ENCODE peak calls at places on chromosomes 5 and 9, in seven cellular contexts. V, L, Z, I, G, K and U are unnamed samples.

GRCh38 chr5:6195711-6196358 is 182.5 kb downstream of the MED10 start:
- DNase-seq in V (no peak), L (no peak), Z (no peak), I (no peak), G (no peak), K (no peak), U (no peak)

GRCh38 chr5:1298723-1299510 is 4.0 kb upstream of the TERT start:
- DNase-seq in V (peak; percentile 70), L (no peak), Z (no peak), I (no peak), G (peak; percentile 62), K (no peak), U (no peak)

GRCh38 chr5:149141957-149142851 is 911 bp downstream of the ABLIM3 start:
- DNase-seq in V (no peak), L (no peak), Z (no peak), I (no peak), G (no peak), K (no peak), U (peak; percentile 36)

GRCh38 chr5:55597014-55597981 is 62.5 kb upstream of the PLPP1 start:
- DNase-seq in V (peak; percentile 80), L (no peak), Z (peak; percentile 60), I (no peak), G (no peak), K (no peak), U (peak; percentile 55)

GRCh38 chr5:149640350-149640999 is 59.2 kb downstream of the ARHGEF37 start:
- DNase-seq in V (no peak), L (no peak), Z (no peak), I (no peak), G (no peak), K (no peak), U (no peak)

GRCh38 chr5:177431317-177432142 is 5.1 kb downstream of the GRK6 start:
- DNase-seq in V (peak; percentile 77), L (peak; percentile 73), Z (no peak), I (peak; percentile 91), G (peak; percentile 74), K (no peak), U (peak; percentile 36)

GRCh38 chr5:17803976-17804375 is 169.7 kb downstream of the TAF11L14 start:
- DNase-seq in V (no peak), L (no peak), Z (no peak), I (no peak), G (no peak), K (no peak), U (no peak)

GRCh38 chr5:14406554-14406849 is 175.1 kb upstream of the OTULINL start:
- DNase-seq in V (no peak), L (no peak), Z (no peak), I (no peak), G (no peak), K (peak; percentile 59), U (no peak)

GRCh38 chr9:96514108-96514824 is 64.3 kb downstream of the HABP4 start:
- DNase-seq in V (no peak), L (no peak), Z (no peak), I (no peak), G (no peak), K (no peak), U (no peak)

GRCh38 chr9:130530932-130531331 is 48.4 kb upstream of the FUBP3 start:
- DNase-seq in V (no peak), L (no peak), Z (no peak), I (no peak), G (no peak), K (no peak), U (peak; percentile 72)

GRCh38 chr5:55101556-55102276 is 730 bp upstream of the GZMA start:
- DNase-seq in V (no peak), L (no peak), Z (no peak), I (no peak), G (no peak), K (no peak), U (no peak)

GRCh38 chr9:120538339-120538738 is 41.6 kb downstream of the CDK5RAP2 start:
- DNase-seq in V (no peak), L (no peak), Z (no peak), I (no peak), G (no peak), K (no peak), U (no peak)

GRCh38 chr5:90709323-90710148 is 150.9 kb downstream of the ADGRV1 start:
- DNase-seq in V (no peak), L (no peak), Z (peak; percentile 29), I (peak; percentile 6), G (no peak), K (peak; percentile 22), U (no peak)

GRCh38 chr5:115455241-115455640 is 89.3 kb downstream of the FEM1C start:
- DNase-seq in V (no peak), L (no peak), Z (no peak), I (no peak), G (no peak), K (no peak), U (no peak)

GRCh38 chr9:7656648-7657047 is 142.9 kb downstream of the DMAC1 start:
- DNase-seq in V (no peak), L (no peak), Z (peak; percentile 46), I (no peak), G (no peak), K (no peak), U (no peak)

GRCh38 chr9:3692606-3693005 is 166.8 kb upstream of the RFX3 start:
- DNase-seq in V (no peak), L (no peak), Z (no peak), I (no peak), G (no peak), K (no peak), U (no peak)

GRCh38 chr5:35239476-35239875 is 9.2 kb upstream of the PRLR start:
- DNase-seq in V (no peak), L (no peak), Z (no peak), I (no peak), G (no peak), K (no peak), U (no peak)

GRCh38 chr5:44002381-44002901 is 386.8 kb downstream of the FGF10 start:
- DNase-seq in V (no peak), L (no peak), Z (no peak), I (no peak), G (no peak), K (peak; percentile 81), U (no peak)

GRCh38 chr5:176441921-176442323 is 6.3 kb upstream of the FAF2 start:
- DNase-seq in V (no peak), L (no peak), Z (no peak), I (no peak), G (no peak), K (no peak), U (no peak)

GRCh38 chr5:34499001-34499734 is 157.0 kb upstream of the RAI14 start:
- DNase-seq in V (no peak), L (peak; percentile 18), Z (no peak), I (no peak), G (no peak), K (peak; percentile 66), U (no peak)

GRCh38 chr9:137272241-137273094 is 5.1 kb upstream of the TOR4A start:
- DNase-seq in V (no peak), L (no peak), Z (no peak), I (no peak), G (no peak), K (no peak), U (no peak)
- H3K27ac ChIP-seq in V (no peak overlapping the region), L (no peak overlapping the region), Z (no peak overlapping the region), I (no peak overlapping the region), G (no peak overlapping the region), K (no peak overlapping the region), U (peak overlapping the region; percentile 73)

GRCh38 chr9:84670106-84670800 is 724 bp downstream of the NTRK2 start:
- DNase-seq in V (peak; percentile 86), L (no peak), Z (no peak), I (no peak), G (peak; percentile 83), K (no peak), U (peak; percentile 30)
- H3K4me3 ChIP-seq in V (peak overlapping the region; percentile 27), L (no peak overlapping the region), Z (peak overlapping the region; percentile 29), I (no peak overlapping the region), G (peak overlapping the region; percentile 88), K (no peak overlapping the region), U (peak overlapping the region; percentile 69)

GRCh38 chr5:119355244-119355635 is 579 bp upstream of the TNFAIP8 start:
- DNase-seq in V (no peak), L (peak; percentile 45), Z (no peak), I (no peak), G (no peak), K (no peak), U (no peak)
- H3K27ac ChIP-seq in V (no peak overlapping the region), L (no peak overlapping the region), Z (peak overlapping the region; percentile 72), I (peak overlapping the region; percentile 91), G (peak overlapping the region; percentile 81), K (no peak overlapping the region), U (peak overlapping the region; percentile 68)

GRCh38 chr5:79236364-79236969 is 536 bp downstream of the JMY start:
- DNase-seq in V (peak; percentile 78), L (peak; percentile 32), Z (peak; percentile 32), I (peak; percentile 51), G (no peak), K (no peak), U (peak; percentile 22)

GRCh38 chr5:79235578-79236363 is at the start of gene JMY:
- DNase-seq in V (peak; percentile 95), L (peak; percentile 84), Z (peak; percentile 88), I (peak; percentile 87), G (peak; percentile 88), K (no peak), U (peak; percentile 89)

GRCh38 chr5:79236970-79237734 is 1.2 kb downstream of the JMY start:
- DNase-seq in V (no peak), L (peak; percentile 31), Z (peak; percentile 60), I (peak; percentile 54), G (no peak), K (no peak), U (peak; percentile 24)

GRCh38 chr5:79240561-79240960 is 4.6 kb downstream of the JMY start:
- DNase-seq in V (no peak), L (no peak), Z (no peak), I (no peak), G (no peak), K (no peak), U (no peak)

DNA sequence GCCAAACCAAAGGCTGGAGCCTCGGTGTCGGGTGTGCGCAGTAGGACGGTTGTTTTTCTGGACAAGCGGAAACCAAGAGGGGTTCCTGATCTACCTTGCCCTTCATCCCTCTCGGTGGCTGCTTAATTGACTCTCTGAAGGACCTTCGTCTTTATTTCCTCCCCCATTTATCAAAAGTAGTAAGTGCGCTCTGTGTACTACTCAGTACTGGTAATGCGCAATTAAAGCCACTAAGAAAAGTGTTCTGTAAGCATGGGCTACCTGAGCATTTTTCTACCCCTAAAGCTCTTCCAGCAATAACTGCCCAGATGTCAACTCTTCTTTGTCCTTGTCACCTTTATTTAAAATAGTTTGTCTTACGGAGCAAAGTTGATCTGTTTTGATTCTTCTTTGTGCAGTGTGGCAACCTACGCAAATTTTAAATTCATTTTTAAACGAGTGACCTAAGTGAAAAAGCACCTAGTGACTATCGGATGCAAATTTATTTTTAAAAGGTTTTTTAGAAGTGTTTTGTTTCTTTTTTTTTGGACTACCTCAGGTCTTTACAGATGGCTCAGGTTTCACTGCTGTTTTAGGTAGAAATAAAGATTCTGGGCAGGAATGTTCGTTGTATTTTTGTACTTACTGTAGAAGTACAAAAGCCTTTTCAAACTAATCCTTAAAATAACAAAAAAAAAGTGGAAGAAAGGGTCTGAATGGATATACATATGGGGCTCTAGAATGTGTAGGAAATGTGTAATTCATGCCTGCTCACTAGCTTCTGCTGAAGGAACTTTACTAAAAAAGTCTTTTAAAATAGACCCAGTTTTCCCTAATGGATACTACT is 2.0 kb downstream of the JMY start:
- DNase-seq in V (no peak), L (no peak), Z (no peak), I (peak; percentile 40), G (no peak), K (no peak), U (no peak)
- H3K4me3 ChIP-seq in V (peak overlapping the region; percentile 95), L (peak overlapping the region; percentile 79), Z (peak overlapping the region; percentile 73), I (peak overlapping the region; percentile 97), G (peak overlapping the region; percentile 94), K (peak overlapping the region; percentile 84), U (peak overlapping the region; percentile 79)

GRCh38 chr5:23026252-23027170 is 173.4 kb upstream of the CDH12 start:
- DNase-seq in V (no peak), L (no peak), Z (no peak), I (no peak), G (no peak), K (no peak), U (no peak)
- H3K27ac ChIP-seq in V (no peak overlapping the region), L (no peak overlapping the region), Z (no peak overlapping the region), I (no peak overlapping the region), G (no peak overlapping the region), K (no peak overlapping the region), U (peak overlapping the region; percentile 83)